ENCODE peak calls at places on chromosomes 12 and 14, in five cellular contexts. Y is NCI-H1417, W is kidney tubule cell, S is aorta, J is H54. P is an unnamed sample.

GRCh38 chr12:124727244-124727673 is 136.4 kb downstream of the SCARB1 start:
- DNase-seq in W (peak), Y (no peak), J (peak), S (peak), P (no peak)

GRCh38 chr12:92764820-92765219 is 62.0 kb downstream of the PLEKHG7 start:
- DNase-seq in Y (no peak), J (no peak), S (no peak), W (no peak), P (no peak)

GRCh38 chr14:61625171-61625570 is 70.1 kb upstream of the HIF1A start:
- DNase-seq in Y (no peak), S (no peak), J (peak), W (peak), P (no peak)

GRCh38 chr12:25875661-25876060 is 82.8 kb upstream of the RASSF8 start:
- DNase-seq in S (no peak), W (no peak), Y (no peak), J (no peak), P (no peak)

GRCh38 chr12:30931222-30931621 is 4.7 kb downstream of the TSPAN11 start:
- DNase-seq in S (no peak), J (no peak), W (no peak), Y (no peak), P (no peak)

GRCh38 chr12:121796855-121797751 is 3.6 kb upstream of the RHOF start:
- DNase-seq in W (peak), S (peak), J (peak), Y (peak), P (no peak)

GRCh38 chr14:60204843-60205774 is 39.9 kb upstream of the DHRS7 start:
- DNase-seq in S (no peak), Y (no peak), J (no peak), W (no peak), P (no peak)

GRCh38 chr14:22088614-22089359 is 415.2 kb upstream of the OR4E1 start:
- DNase-seq in J (no peak), Y (no peak), W (no peak), S (no peak), P (no peak)

GRCh38 chr12:64252708-64253107 is 30.6 kb upstream of the KICS2 start:
- DNase-seq in J (no peak), Y (no peak), S (no peak), W (no peak), P (no peak)

GRCh38 chr14:89678715-89679220 is 261.7 kb upstream of the FOXN3 start:
- DNase-seq in W (no peak), J (no peak), S (no peak), Y (no peak), P (no peak)

GRCh38 chr14:103628221-103628683 is 759 bp upstream of the KLC1 start:
- DNase-seq in S (peak), J (peak), W (peak), Y (peak), P (peak)

GRCh38 chr12:127389923-127390322 is 877.0 kb upstream of the TMEM132C start:
- DNase-seq in W (peak), Y (no peak), S (no peak), J (peak), P (no peak)

GRCh38 chr14:90564496-90564895 is 167.7 kb downstream of the CALM1 start:
- DNase-seq in J (no peak), W (no peak), Y (no peak), S (peak), P (no peak)

GRCh38 chr12:12095016-12095415 is 24.3 kb downstream of the BCL2L14 start:
- DNase-seq in J (no peak), Y (no peak), S (no peak), W (no peak), P (no peak)

GRCh38 chr14:69614592-69614991 is 3.2 kb downstream of the SUSD6 start:
- DNase-seq in Y (no peak), J (no peak), S (no peak), W (peak), P (no peak)

GRCh38 chr14:95833429-95833828 is 43.2 kb upstream of the TUNAR start:
- DNase-seq in Y (no peak), S (no peak), W (no peak), J (no peak), P (no peak)

GRCh38 chr12:107990325-107990724 is 138.8 kb upstream of the WSCD2 start:
- DNase-seq in W (peak), S (peak), Y (no peak), J (no peak), P (peak)

GRCh38 chr14:98177551-98177950 is 1094.4 kb downstream of the BCL11B start:
- DNase-seq in J (no peak), S (no peak), Y (no peak), W (no peak), P (peak)

GRCh38 chr12:64385468-64385867 is 5.1 kb downstream of the C12orf56 start:
- DNase-seq in W (peak), S (no peak), Y (no peak), J (peak), P (no peak)

GRCh38 chr14:52876806-52877205 is 74.0 kb downstream of the FERMT2 start:
- DNase-seq in S (no peak), J (no peak), Y (no peak), W (no peak), P (no peak)

GRCh38 chr14:38045461-38045860 is 162.2 kb upstream of the SSTR1 start:
- DNase-seq in J (no peak), W (no peak), S (no peak), Y (no peak), P (no peak)

GRCh38 chr14:26415618-26416123 is 182.2 kb downstream of the NOVA1 start:
- DNase-seq in J (no peak), S (peak), W (no peak), Y (no peak), P (no peak)

GRCh38 chr12:29756741-29757390 is 26.9 kb downstream of the TMTC1 start:
- DNase-seq in S (no peak), W (no peak), J (no peak), Y (no peak), P (no peak)

GRCh38 chr14:50321009-50321660 is 9.0 kb downstream of the DMAC2L start:
- DNase-seq in J (no peak), Y (peak), S (no peak), W (peak), P (peak)

GRCh38 chr12:7079826-7080125 is 12.5 kb downstream of the C1R start:
- DNase-seq in W (peak), J (no peak), Y (no peak), S (no peak), P (no peak)

GRCh38 chr12:57759360-57759980 is 4.6 kb downstream of the MARCHF9 start:
- DNase-seq in J (no peak), Y (peak), S (no peak), W (peak), P (no peak)

GRCh38 chr12:84995646-84996045 is 40.4 kb downstream of the TSPAN19 start:
- DNase-seq in Y (no peak), W (no peak), J (no peak), S (no peak), P (no peak)

P was measured in stimulated activated CD8-positive, alpha-beta memory T cell treated with anti-CD3 and anti-CD28 coated beads, Interleukin-2, amount 100 ng/mL, for 48 hours.